ENCODE peak calls at places on chromosome 22, in four cellular contexts. H, Q, Y and R are unnamed samples.

GRCh38 chr22:42077486-42078125 is 1.9 kb upstream of the SMDT1 start:
- DNase-seq in Q (peak; percentile 51), Y (no peak), H (no peak), R (no peak)

GRCh38 chr22:24107668-24108067 is 73.6 kb upstream of the SUSD2 start:
- DNase-seq in Y (peak; percentile 37), Q (peak; percentile 92), H (peak; percentile 74), R (peak; percentile 89)

GRCh38 chr22:23119492-23120414 is 22.0 kb downstream of the RSPH14 start:
- DNase-seq in Q (peak; percentile 39), H (no peak), Y (no peak), R (no peak)

GRCh38 chr22:40585205-40585778 is 51.2 kb downstream of the MRTFA start:
- DNase-seq in H (no peak), Q (no peak), Y (no peak), R (no peak)

GRCh38 chr22:28450109-28450508 is 229.5 kb downstream of the TTC28 start:
- DNase-seq in Q (no peak), H (no peak), Y (no peak), R (no peak)

GRCh38 chr22:35202376-35202775 is 54.9 kb upstream of the HMGXB4 start:
- DNase-seq in H (no peak), Q (no peak), Y (no peak), R (no peak)

GRCh38 chr22:36790648-36791047 is 14.7 kb upstream of the IFT27 start:
- DNase-seq in H (no peak), Q (no peak), Y (no peak), R (no peak)

GRCh38 chr22:37148742-37149665 is 712 bp downstream of the IL2RB start:
- DNase-seq in Q (no peak), H (no peak), Y (no peak), R (no peak)

GRCh38 chr22:29217827-29218757 is 12.4 kb downstream of the EMID1 start:
- DNase-seq in Q (peak; percentile 48), Y (no peak), H (no peak), R (no peak)

GRCh38 chr22:33640900-33641299 is 279.4 kb downstream of the LARGE1 start:
- DNase-seq in Y (no peak), Q (no peak), H (no peak), R (no peak)

GRCh38 chr22:25402160-25402500 is 162.3 kb upstream of the GRK3 start:
- DNase-seq in H (no peak), Q (no peak), Y (no peak), R (no peak)

GRCh38 chr22:39453765-39454378 is 2.9 kb upstream of the MGAT3 start:
- DNase-seq in H (no peak), Y (no peak), Q (no peak), R (no peak)

GRCh38 chr22:24359452-24360120 is 67.8 kb upstream of the ADORA2A start:
- DNase-seq in Y (no peak), H (no peak), Q (no peak), R (no peak)

GRCh38 chr22:45553333-45554039 is 50.8 kb downstream of the FBLN1 start:
- DNase-seq in H (peak; percentile 76), Y (peak; percentile 80), Q (peak; percentile 86), R (peak; percentile 77)
- H3K27ac ChIP-seq in H (peak overlapping the region; percentile 33), Y (peak overlapping the region; percentile 48), Q (peak overlapping the region; percentile 36), R (peak overlapping the region; percentile 81)

GRCh38 chr22:17109976-17110375 is 11.2 kb downstream of the TMEM121B start:
- DNase-seq in Y (no peak), Q (no peak), H (no peak), R (no peak)
- H3K27me3 ChIP-seq in Y (no peaks in the 10 kb centered on the region), Q (no peaks in the 10 kb centered on the region), H (no peaks in the 10 kb centered on the region), R (no peaks in the 10 kb centered on the region)

DNA sequence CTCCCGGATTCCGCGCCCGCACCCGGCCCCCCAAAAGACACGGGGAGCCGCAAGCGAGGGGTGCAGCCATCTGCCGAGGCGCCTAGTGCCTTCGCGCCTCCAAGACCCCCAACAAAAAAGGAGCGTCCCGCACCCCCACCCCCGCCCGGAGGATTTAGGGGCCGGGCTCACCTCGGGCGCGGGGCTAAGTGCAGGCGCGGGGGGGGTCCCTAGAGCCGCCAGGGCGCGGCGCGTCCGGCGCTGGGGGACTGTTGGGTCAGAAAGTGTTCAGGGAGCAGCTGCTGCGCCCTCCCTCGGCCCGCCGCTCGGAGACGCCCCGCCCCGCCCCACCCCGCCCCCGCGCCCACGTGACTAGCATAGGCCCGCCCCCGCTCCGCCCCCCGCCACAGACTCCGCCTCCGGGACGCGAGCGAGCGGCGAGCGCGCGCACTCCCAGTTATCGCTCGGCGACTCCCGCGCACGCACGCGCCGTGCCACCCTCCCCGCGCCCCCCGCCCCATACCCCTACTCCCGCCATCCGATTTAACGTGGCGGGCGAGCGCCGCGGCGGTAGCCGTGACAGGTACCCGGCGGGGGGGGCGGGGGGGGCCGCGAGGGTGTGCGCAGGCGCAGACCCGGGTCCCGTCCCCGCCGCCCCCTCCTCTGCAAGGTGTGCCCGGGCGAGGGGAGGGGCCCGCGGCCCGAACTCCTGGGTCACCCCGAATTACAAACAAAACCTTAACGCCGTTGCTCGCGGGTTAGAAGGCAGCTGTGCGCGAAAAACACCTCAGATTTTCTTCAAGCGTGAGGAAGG is 56.2 kb downstream of the KCNJ4 start:
- DNase-seq in Q (peak; percentile 94), Y (peak; percentile 65), H (peak; percentile 76), R (peak; percentile 89)
- H3K27ac ChIP-seq in Q (peak overlapping the region; percentile 91), Y (no peak overlapping the region), H (peak overlapping the region; percentile 88), R (peak overlapping the region; percentile 99)

GRCh38 chr22:49426098-49426497 is 401.6 kb downstream of the BRD1 start:
- DNase-seq in H (peak; percentile 74), Q (no peak), Y (no peak), R (no peak)

GRCh38 chr22:49429066-49429465 is 398.6 kb downstream of the BRD1 start:
- DNase-seq in Q (no peak), Y (no peak), H (no peak), R (no peak)

GRCh38 chr22:49426618-49427266 is 400.9 kb downstream of the BRD1 start:
- DNase-seq in Y (no peak), H (peak; percentile 44), Q (no peak), R (no peak)

GRCh38 chr22:49427341-49427740 is 400.3 kb downstream of the BRD1 start:
- DNase-seq in Y (no peak), Q (no peak), H (no peak), R (no peak)

GRCh38 chr22:49427941-49428340 is 399.7 kb downstream of the BRD1 start:
- DNase-seq in H (no peak), Y (no peak), Q (no peak), R (no peak)
- H3K27me3 ChIP-seq in H (no peaks in the 10 kb centered on the region), Y (peaks cover 76% of the 10 kb centered on the region), Q (peaks cover 2% of the 10 kb centered on the region), R (peaks cover 47% of the 10 kb centered on the region)

GRCh38 chr22:48098936-48099245 is 1336.4 kb downstream of the TBC1D22A start:
- DNase-seq in Y (no peak), Q (no peak), H (no peak), R (no peak)
- H3K27ac ChIP-seq in Y (no peak overlapping the region), Q (no peak overlapping the region), H (no peak overlapping the region), R (no peak overlapping the region)

DNA sequence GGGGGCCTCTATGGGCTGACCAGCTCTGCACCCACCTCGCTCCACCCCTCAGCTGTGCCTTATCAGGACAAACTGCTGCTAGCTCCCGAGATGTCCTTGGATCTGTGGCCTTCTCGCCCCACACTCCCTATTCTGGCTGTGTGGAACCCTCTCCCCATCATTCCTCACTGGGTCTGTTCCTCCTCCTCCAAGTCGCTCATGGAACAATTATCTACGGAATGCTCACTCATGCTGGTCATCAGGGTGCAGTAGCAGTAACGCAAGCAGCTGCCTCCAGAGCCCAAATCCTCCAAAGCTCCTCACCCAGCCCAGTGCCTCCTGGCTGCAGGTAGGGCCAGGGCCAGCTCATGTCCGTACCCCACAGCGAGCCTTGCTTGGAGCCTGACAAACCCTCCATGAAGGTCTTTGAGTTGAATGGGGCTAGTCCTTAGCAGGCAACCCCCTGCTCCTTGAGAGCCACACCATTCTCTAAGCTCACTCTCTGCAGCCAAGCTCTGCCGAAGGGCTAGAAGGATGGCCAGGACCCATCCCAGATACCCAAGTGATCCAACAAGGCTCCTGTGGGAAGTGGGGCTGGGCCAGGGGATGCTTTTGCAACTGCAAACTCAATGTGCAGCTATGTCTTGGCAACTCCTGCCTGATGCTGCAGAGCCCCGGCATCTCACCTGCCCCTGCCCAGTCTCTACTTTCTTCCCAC is 977.8 kb downstream of the TBC1D22A start:
- DNase-seq in Y (no peak), H (no peak), Q (no peak), R (no peak)
- H3K27me3 ChIP-seq in Y (no peaks in the 10 kb centered on the region), H (no peaks in the 10 kb centered on the region), Q (no peaks in the 10 kb centered on the region), R (peaks cover 65% of the 10 kb centered on the region)

GRCh38 chr22:30438559-30438958 is 13.0 kb downstream of the MTFP1 start:
- DNase-seq in Q (no peak), H (no peak), Y (no peak), R (no peak)

GRCh38 chr22:30433773-30434172 is 8.2 kb downstream of the MTFP1 start:
- DNase-seq in Q (no peak), H (no peak), Y (no peak), R (no peak)

GRCh38 chr22:30435674-30436126 is 10.1 kb downstream of the MTFP1 start:
- DNase-seq in Q (peak; percentile 64), Y (no peak), H (peak; percentile 18), R (no peak)

GRCh38 chr22:30434775-30435315 is 9.3 kb downstream of the MTFP1 start:
- DNase-seq in H (no peak), Q (no peak), Y (no peak), R (no peak)

DNA sequence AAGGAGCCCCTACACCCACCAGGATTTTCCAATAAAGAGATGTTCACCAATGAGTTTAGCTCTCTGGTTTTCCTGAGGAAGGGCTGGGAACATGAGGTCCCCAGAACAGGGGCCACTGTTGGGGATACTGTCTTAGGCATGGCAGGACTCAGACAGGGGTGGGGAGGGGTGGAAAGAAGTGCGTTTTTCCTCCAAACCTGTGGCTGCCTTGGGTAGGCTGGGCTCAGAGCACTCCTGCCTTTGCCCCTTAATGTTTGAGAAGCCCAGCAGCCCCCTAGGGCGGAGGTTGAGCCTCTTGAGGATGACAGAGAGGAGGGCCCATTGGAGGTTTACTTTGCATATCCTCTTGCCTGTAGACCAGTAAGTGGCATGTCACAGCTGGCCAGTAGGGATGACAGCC is 10.6 kb downstream of the MTFP1 start:
- DNase-seq in H (no peak), Q (no peak), Y (no peak), R (no peak)
- H3K27ac ChIP-seq in H (no peak overlapping the region), Q (peak overlapping the region; percentile 37), Y (no peak overlapping the region), R (peak overlapping the region; percentile 57)

DNA sequence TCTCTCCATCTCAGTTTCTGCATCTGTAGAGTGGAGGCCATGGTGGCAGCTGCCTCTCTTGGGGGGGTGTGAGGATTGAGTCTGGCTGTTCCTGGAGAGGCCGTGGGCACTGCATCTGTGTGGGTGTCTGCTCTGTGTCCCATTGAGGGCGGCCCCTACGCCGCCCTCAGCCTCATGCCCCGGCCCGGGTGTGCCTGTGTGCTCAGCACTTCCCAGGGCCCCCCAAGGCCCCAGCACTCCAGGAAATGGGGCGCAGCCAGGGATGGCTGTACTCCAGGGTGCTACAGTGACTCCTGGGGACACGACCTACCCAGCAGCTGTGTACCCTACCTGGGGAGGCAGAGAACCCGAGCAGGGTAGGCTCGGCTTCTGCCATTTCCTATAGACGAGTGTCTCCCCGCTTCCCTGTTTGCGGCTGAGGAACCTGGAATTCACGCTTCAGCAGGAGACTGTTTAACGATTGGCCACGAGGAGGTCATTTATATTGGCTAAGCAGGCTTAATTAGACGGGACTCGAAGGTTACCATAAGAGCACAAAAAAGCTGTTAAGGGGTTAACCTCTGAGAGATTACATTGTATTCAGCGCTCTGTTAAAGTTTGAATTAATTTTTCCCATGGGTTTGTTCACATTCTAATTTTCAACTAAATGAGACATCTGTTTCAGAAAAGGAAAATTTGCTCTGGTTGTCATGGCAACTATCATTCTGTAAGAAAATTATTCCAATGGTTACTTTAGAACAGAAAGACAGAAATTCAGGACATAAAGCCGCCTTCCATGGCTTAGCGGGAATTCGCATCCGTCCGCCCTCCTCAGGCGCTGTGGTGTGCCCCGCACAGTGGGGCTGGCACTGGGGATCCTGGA is 76.4 kb downstream of the MPPED1 start:
- DNase-seq in H (no peak), Q (no peak), Y (no peak), R (no peak)
- H3K27me3 ChIP-seq in H (no peaks in the 10 kb centered on the region), Q (peaks cover 5% of the 10 kb centered on the region), Y (no peaks in the 10 kb centered on the region), R (peaks cover 88% of the 10 kb centered on the region)